ENCODE peak calls at places on chromosomes 6 and 20, in nine cellular contexts. One of them, this sample, is unnamed. For H3K4me1, the result is how much of the 10 kb centered on the place peaks cover.

GRCh38 chr6:167678102-167679101 is 148.3 kb upstream of the AFDN start:
- DNase-seq in IMR-90: no peak
- DNase-seq in neural progenitor cell: peak
- DNase-seq in HCT116: no peak
- DNase-seq in kidney: no peak
- DNase-seq in H1: peak
- DNase-seq in MM.1S: no peak
- DNase-seq in GM23248: no peak
- DNase-seq in fibroblast of lung: no peak
- DNase-seq in this sample: no peak

GRCh38 chr6:6546318-6547110 is 42.0 kb upstream of the LY86 start:
- DNase-seq in IMR-90: peak
- DNase-seq in neural progenitor cell: peak
- DNase-seq in HCT116: no peak
- DNase-seq in kidney: peak
- DNase-seq in H1: peak
- DNase-seq in MM.1S: peak
- DNase-seq in GM23248: no peak
- DNase-seq in fibroblast of lung: peak
- DNase-seq in this sample: peak

GRCh38 chr6:28208180-28208659 is 16.9 kb upstream of the ZSCAN9 start:
- DNase-seq in IMR-90: no peak
- DNase-seq in neural progenitor cell: peak
- DNase-seq in HCT116: no peak
- DNase-seq in kidney: no peak
- DNase-seq in H1: peak
- DNase-seq in MM.1S: no peak
- DNase-seq in GM23248: peak
- DNase-seq in fibroblast of lung: peak
- DNase-seq in this sample: peak

GRCh38 chr6:84728602-84729001 is 35.8 kb downstream of the TBX18 start:
- DNase-seq in IMR-90: peak
- DNase-seq in neural progenitor cell: peak
- DNase-seq in HCT116: peak
- DNase-seq in kidney: no peak
- DNase-seq in H1: no peak
- DNase-seq in MM.1S: no peak
- DNase-seq in GM23248: peak
- DNase-seq in fibroblast of lung: peak
- DNase-seq in this sample: no peak

GRCh38 chr6:84618046-84618752 is 146.2 kb downstream of the TBX18 start:
- DNase-seq in IMR-90: peak
- DNase-seq in neural progenitor cell: no peak
- DNase-seq in HCT116: no peak
- DNase-seq in kidney: no peak
- DNase-seq in H1: no peak
- DNase-seq in MM.1S: no peak
- DNase-seq in GM23248: peak
- DNase-seq in fibroblast of lung: peak
- DNase-seq in this sample: peak

GRCh38 chr6:168049681-168050224 is 29.3 kb downstream of the FRMD1 start:
- DNase-seq in IMR-90: no peak
- DNase-seq in neural progenitor cell: no peak
- DNase-seq in HCT116: no peak
- DNase-seq in kidney: no peak
- DNase-seq in H1: no peak
- DNase-seq in MM.1S: no peak
- DNase-seq in GM23248: no peak
- DNase-seq in fibroblast of lung: no peak
- DNase-seq in this sample: no peak

GRCh38 chr6:106431972-106432371 is 71.5 kb downstream of the CRYBG1 start:
- DNase-seq in IMR-90: no peak
- DNase-seq in neural progenitor cell: no peak
- DNase-seq in HCT116: no peak
- DNase-seq in kidney: no peak
- DNase-seq in H1: no peak
- DNase-seq in MM.1S: no peak
- DNase-seq in GM23248: no peak
- DNase-seq in fibroblast of lung: no peak
- DNase-seq in this sample: no peak

GRCh38 chr20:38284893-38285444 is 19.0 kb upstream of the BPI start:
- DNase-seq in IMR-90: no peak
- DNase-seq in neural progenitor cell: no peak
- DNase-seq in HCT116: no peak
- DNase-seq in kidney: no peak
- DNase-seq in H1: no peak
- DNase-seq in MM.1S: no peak
- DNase-seq in GM23248: no peak
- DNase-seq in fibroblast of lung: no peak
- DNase-seq in this sample: no peak

GRCh38 chr6:24658573-24659511 is 7.9 kb downstream of the TDP2 start:
- DNase-seq in IMR-90: peak
- DNase-seq in neural progenitor cell: no peak
- DNase-seq in HCT116: no peak
- DNase-seq in kidney: no peak
- DNase-seq in H1: no peak
- DNase-seq in MM.1S: no peak
- DNase-seq in GM23248: peak
- DNase-seq in fibroblast of lung: peak
- DNase-seq in this sample: peak

GRCh38 chr20:19460386-19460785 is 247.9 kb downstream of the SLC24A3 start:
- DNase-seq in IMR-90: peak
- DNase-seq in neural progenitor cell: no peak
- DNase-seq in HCT116: no peak
- DNase-seq in kidney: no peak
- DNase-seq in H1: no peak
- DNase-seq in MM.1S: no peak
- DNase-seq in GM23248: peak
- DNase-seq in fibroblast of lung: peak
- DNase-seq in this sample: peak

GRCh38 chr6:141925001-141925400 is 207.7 kb upstream of the GJE1 start:
- DNase-seq in IMR-90: peak
- DNase-seq in neural progenitor cell: no peak
- DNase-seq in HCT116: no peak
- DNase-seq in kidney: no peak
- DNase-seq in H1: no peak
- DNase-seq in MM.1S: no peak
- DNase-seq in GM23248: peak
- DNase-seq in fibroblast of lung: peak
- DNase-seq in this sample: peak

GRCh38 chr6:152246554-152247337 is 390.4 kb downstream of the SYNE1 start:
- DNase-seq in IMR-90: peak
- DNase-seq in neural progenitor cell: no peak
- DNase-seq in HCT116: no peak
- DNase-seq in kidney: no peak
- DNase-seq in H1: no peak
- DNase-seq in MM.1S: no peak
- DNase-seq in GM23248: peak
- DNase-seq in fibroblast of lung: peak
- DNase-seq in this sample: peak

GRCh38 chr6:49332781-49333180 is 130.3 kb downstream of the MMUT start:
- DNase-seq in IMR-90: no peak
- DNase-seq in neural progenitor cell: no peak
- DNase-seq in HCT116: no peak
- DNase-seq in kidney: no peak
- DNase-seq in H1: no peak
- DNase-seq in MM.1S: no peak
- DNase-seq in GM23248: no peak
- DNase-seq in fibroblast of lung: no peak
- DNase-seq in this sample: no peak

GRCh38 chr6:123016431-123017110 is 20.5 kb downstream of the CLVS2 start:
- DNase-seq in IMR-90: no peak
- DNase-seq in neural progenitor cell: peak
- DNase-seq in HCT116: no peak
- DNase-seq in kidney: no peak
- DNase-seq in H1: no peak
- DNase-seq in MM.1S: no peak
- DNase-seq in GM23248: no peak
- DNase-seq in fibroblast of lung: no peak
- DNase-seq in this sample: no peak

GRCh38 chr20:39309458-39309857 is 347.3 kb downstream of the DHX35 start:
- DNase-seq in IMR-90: no peak
- DNase-seq in neural progenitor cell: no peak
- DNase-seq in HCT116: no peak
- DNase-seq in kidney: no peak
- DNase-seq in H1: no peak
- DNase-seq in MM.1S: peak
- DNase-seq in GM23248: no peak
- DNase-seq in fibroblast of lung: no peak
- DNase-seq in this sample: no peak
- H3K9ac ChIP-seq in IMR-90: no peak
- H3K9ac ChIP-seq in neural progenitor cell: no peak
- H3K9ac ChIP-seq in HCT116: no peak
- H3K9ac ChIP-seq in kidney: no peak
- H3K9ac ChIP-seq in H1: no peak
- H3K9ac ChIP-seq in MM.1S: no peak
- H3K9ac ChIP-seq in GM23248: no peak
- H3K9ac ChIP-seq in fibroblast of lung: no peak
- H3K9ac ChIP-seq in this sample: no peak

GRCh38 chr6:95142101-95142500 is 435.2 kb upstream of the MANEA start:
- DNase-seq in IMR-90: no peak
- DNase-seq in neural progenitor cell: no peak
- DNase-seq in HCT116: no peak
- DNase-seq in kidney: no peak
- DNase-seq in H1: no peak
- DNase-seq in MM.1S: no peak
- DNase-seq in GM23248: no peak
- DNase-seq in fibroblast of lung: no peak
- DNase-seq in this sample: no peak

GRCh38 chr6:95145457-95145856 is 431.9 kb upstream of the MANEA start:
- DNase-seq in IMR-90: no peak
- DNase-seq in neural progenitor cell: no peak
- DNase-seq in HCT116: no peak
- DNase-seq in kidney: no peak
- DNase-seq in H1: no peak
- DNase-seq in MM.1S: no peak
- DNase-seq in GM23248: no peak
- DNase-seq in fibroblast of lung: no peak
- DNase-seq in this sample: no peak

GRCh38 chr6:95142661-95143060 is 434.7 kb upstream of the MANEA start:
- DNase-seq in IMR-90: no peak
- DNase-seq in neural progenitor cell: no peak
- DNase-seq in HCT116: no peak
- DNase-seq in kidney: no peak
- DNase-seq in H1: no peak
- DNase-seq in MM.1S: no peak
- DNase-seq in GM23248: no peak
- DNase-seq in fibroblast of lung: no peak
- DNase-seq in this sample: no peak

GRCh38 chr6:95143408-95144180 is 433.7 kb upstream of the MANEA start:
- DNase-seq in IMR-90: no peak
- DNase-seq in neural progenitor cell: no peak
- DNase-seq in HCT116: no peak
- DNase-seq in kidney: no peak
- DNase-seq in H1: no peak
- DNase-seq in MM.1S: no peak
- DNase-seq in GM23248: no peak
- DNase-seq in fibroblast of lung: no peak
- DNase-seq in this sample: no peak
- H3K4me1 ChIP-seq in IMR-90: under half
- H3K4me1 ChIP-seq in neural progenitor cell: under half
- H3K4me1 ChIP-seq in HCT116: under half
- H3K4me1 ChIP-seq in kidney: under half
- H3K4me1 ChIP-seq in H1: under half
- H3K4me1 ChIP-seq in MM.1S: under half
- H3K4me1 ChIP-seq in GM23248: under half
- H3K4me1 ChIP-seq in fibroblast of lung: under half
- H3K4me1 ChIP-seq in this sample: under half

GRCh38 chr20:50009521-50010454 is 27.0 kb downstream of the SNAI1 start:
- DNase-seq in IMR-90: no peak
- DNase-seq in neural progenitor cell: peak
- DNase-seq in HCT116: no peak
- DNase-seq in kidney: no peak
- DNase-seq in H1: peak
- DNase-seq in MM.1S: no peak
- DNase-seq in GM23248: peak
- DNase-seq in fibroblast of lung: no peak
- DNase-seq in this sample: no peak
- H3K9ac ChIP-seq in IMR-90: no peak
- H3K9ac ChIP-seq in neural progenitor cell: no peak
- H3K9ac ChIP-seq in HCT116: no peak
- H3K9ac ChIP-seq in kidney: no peak
- H3K9ac ChIP-seq in H1: no peak
- H3K9ac ChIP-seq in MM.1S: no peak
- H3K9ac ChIP-seq in GM23248: no peak
- H3K9ac ChIP-seq in fibroblast of lung: no peak
- H3K9ac ChIP-seq in this sample: no peak

GRCh38 chr6:166278579-166279392 is 29.4 kb downstream of the PRR18 start:
- DNase-seq in IMR-90: no peak
- DNase-seq in neural progenitor cell: no peak
- DNase-seq in HCT116: no peak
- DNase-seq in kidney: no peak
- DNase-seq in H1: no peak
- DNase-seq in MM.1S: no peak
- DNase-seq in GM23248: no peak
- DNase-seq in fibroblast of lung: no peak
- DNase-seq in this sample: no peak

GRCh38 chr6:166275714-166276166 is 32.5 kb downstream of the PRR18 start:
- DNase-seq in IMR-90: peak
- DNase-seq in neural progenitor cell: peak
- DNase-seq in HCT116: no peak
- DNase-seq in kidney: peak
- DNase-seq in H1: peak
- DNase-seq in MM.1S: peak
- DNase-seq in GM23248: peak
- DNase-seq in fibroblast of lung: peak
- DNase-seq in this sample: peak

GRCh38 chr6:166277021-166277420 is 31.2 kb downstream of the PRR18 start:
- DNase-seq in IMR-90: no peak
- DNase-seq in neural progenitor cell: peak
- DNase-seq in HCT116: no peak
- DNase-seq in kidney: no peak
- DNase-seq in H1: no peak
- DNase-seq in MM.1S: no peak
- DNase-seq in GM23248: peak
- DNase-seq in fibroblast of lung: peak
- DNase-seq in this sample: peak

GRCh38 chr6:166279393-166279679 is 28.9 kb downstream of the PRR18 start:
- DNase-seq in IMR-90: no peak
- DNase-seq in neural progenitor cell: no peak
- DNase-seq in HCT116: no peak
- DNase-seq in kidney: no peak
- DNase-seq in H1: no peak
- DNase-seq in MM.1S: no peak
- DNase-seq in GM23248: no peak
- DNase-seq in fibroblast of lung: no peak
- DNase-seq in this sample: no peak

DNA sequence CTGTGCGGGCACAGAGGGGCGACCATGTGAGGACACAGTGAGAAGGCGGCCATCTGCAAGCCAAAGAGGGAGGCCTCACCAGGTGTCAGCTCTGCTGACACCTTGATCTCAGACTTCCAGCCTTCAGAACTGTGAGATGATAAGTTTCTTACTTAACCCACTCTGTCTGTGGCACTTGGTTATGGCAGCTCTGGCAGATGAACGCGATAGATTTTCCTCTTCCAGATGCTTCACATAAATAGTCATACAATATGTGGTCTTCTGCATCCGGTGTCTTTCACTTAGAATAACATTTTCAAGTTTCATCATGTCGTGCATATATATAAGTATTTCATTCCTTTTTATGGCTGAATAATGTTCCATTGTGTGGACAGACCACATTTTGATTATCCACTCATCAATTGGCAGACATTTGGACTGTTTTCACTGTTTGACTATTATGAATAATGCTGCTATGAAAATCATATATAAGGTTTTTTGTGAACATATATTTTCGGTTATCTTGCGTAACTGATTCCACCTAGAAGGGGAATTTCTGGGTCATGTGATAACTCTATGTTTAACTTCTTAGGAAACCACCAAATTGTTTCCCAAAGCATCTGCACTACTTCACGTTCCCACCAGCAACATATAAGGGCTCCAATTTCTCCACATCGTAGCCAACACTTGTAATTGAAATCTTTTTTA is 30.2 kb downstream of the PRR18 start:
- DNase-seq in IMR-90: no peak
- DNase-seq in neural progenitor cell: no peak
- DNase-seq in HCT116: no peak
- DNase-seq in kidney: no peak
- DNase-seq in H1: no peak
- DNase-seq in MM.1S: no peak
- DNase-seq in GM23248: no peak
- DNase-seq in fibroblast of lung: no peak
- DNase-seq in this sample: no peak
- H3K4me1 ChIP-seq in IMR-90: under half
- H3K4me1 ChIP-seq in neural progenitor cell: under half
- H3K4me1 ChIP-seq in HCT116: under half
- H3K4me1 ChIP-seq in kidney: under half
- H3K4me1 ChIP-seq in H1: under half
- H3K4me1 ChIP-seq in MM.1S: under half
- H3K4me1 ChIP-seq in GM23248: under half
- H3K4me1 ChIP-seq in fibroblast of lung: under half
- H3K4me1 ChIP-seq in this sample: under half